ENCODE peak calls at places on chromosomes 2 and 18, in seven cellular contexts. One of them, this sample, is unnamed.

GRCh38 chr2:241551599-241551997 is 6.9 kb upstream of the BOK start:
- DNase-seq in B cell: no peak
- DNase-seq in H1: no peak
- DNase-seq in psoas muscle: no peak
- DNase-seq in tibial nerve: no peak
- DNase-seq in CD4-positive, alpha-beta T cell: no peak
- DNase-seq in ascending aorta: no peak
- DNase-seq in this sample: no peak

GRCh38 chr18:79608069-79608468 is 71.5 kb upstream of the CTDP1 start:
- DNase-seq in ascending aorta: no peak
- DNase-seq in H1: no peak
- DNase-seq in CD4-positive, alpha-beta T cell: no peak
- DNase-seq in tibial nerve: no peak
- DNase-seq in B cell: no peak
- DNase-seq in psoas muscle: no peak
- DNase-seq in this sample: no peak

GRCh38 chr2:38648107-38648761 is 17.7 kb upstream of the GALM start:
- DNase-seq in ascending aorta: peak
- DNase-seq in tibial nerve: no peak
- DNase-seq in B cell: no peak
- DNase-seq in psoas muscle: no peak
- DNase-seq in H1: no peak
- DNase-seq in CD4-positive, alpha-beta T cell: no peak
- DNase-seq in this sample: no peak

GRCh38 chr18:23710068-23710527 is 20.8 kb downstream of the LAMA3 start:
- DNase-seq in psoas muscle: no peak
- DNase-seq in CD4-positive, alpha-beta T cell: no peak
- DNase-seq in H1: no peak
- DNase-seq in B cell: no peak
- DNase-seq in ascending aorta: no peak
- DNase-seq in tibial nerve: no peak
- DNase-seq in this sample: no peak

GRCh38 chr2:172429351-172429968 is 2.1 kb downstream of the ITGA6 start:
- DNase-seq in ascending aorta: no peak
- DNase-seq in H1: no peak
- DNase-seq in B cell: no peak
- DNase-seq in CD4-positive, alpha-beta T cell: no peak
- DNase-seq in tibial nerve: no peak
- DNase-seq in psoas muscle: no peak
- DNase-seq in this sample: no peak

GRCh38 chr2:4340536-4340935 is 637.2 kb downstream of the DCDC2C start:
- DNase-seq in ascending aorta: no peak
- DNase-seq in B cell: no peak
- DNase-seq in psoas muscle: no peak
- DNase-seq in CD4-positive, alpha-beta T cell: no peak
- DNase-seq in tibial nerve: no peak
- DNase-seq in H1: no peak
- DNase-seq in this sample: no peak

GRCh38 chr2:207879536-207879935 is 109.8 kb upstream of the FZD5 start:
- DNase-seq in ascending aorta: no peak
- DNase-seq in psoas muscle: no peak
- DNase-seq in H1: no peak
- DNase-seq in tibial nerve: no peak
- DNase-seq in CD4-positive, alpha-beta T cell: no peak
- DNase-seq in B cell: no peak
- DNase-seq in this sample: no peak

GRCh38 chr2:216371756-216372702 is at the start of gene MARCHF4:
- DNase-seq in CD4-positive, alpha-beta T cell: peak
- DNase-seq in H1: peak
- DNase-seq in psoas muscle: peak
- DNase-seq in B cell: peak
- DNase-seq in tibial nerve: peak
- DNase-seq in ascending aorta: peak
- DNase-seq in this sample: peak

GRCh38 chr2:221518937-221519635 is 53.0 kb downstream of the EPHA4 start:
- DNase-seq in CD4-positive, alpha-beta T cell: no peak
- DNase-seq in H1: no peak
- DNase-seq in ascending aorta: no peak
- DNase-seq in B cell: no peak
- DNase-seq in tibial nerve: no peak
- DNase-seq in psoas muscle: no peak
- DNase-seq in this sample: no peak

GRCh38 chr18:35581555-35582309 is at the start of gene GALNT1:
- DNase-seq in H1: no peak
- DNase-seq in tibial nerve: no peak
- DNase-seq in ascending aorta: no peak
- DNase-seq in B cell: peak
- DNase-seq in psoas muscle: peak
- DNase-seq in CD4-positive, alpha-beta T cell: peak
- DNase-seq in this sample: no peak

GRCh38 chr18:13800505-13801259 is 23.3 kb upstream of the MC5R start:
- DNase-seq in H1: peak
- DNase-seq in ascending aorta: peak
- DNase-seq in CD4-positive, alpha-beta T cell: peak
- DNase-seq in psoas muscle: peak
- DNase-seq in tibial nerve: no peak
- DNase-seq in B cell: no peak
- DNase-seq in this sample: no peak

GRCh38 chr2:101967826-101968498 is 23.8 kb upstream of the IL1R2 start:
- DNase-seq in psoas muscle: no peak
- DNase-seq in ascending aorta: peak
- DNase-seq in CD4-positive, alpha-beta T cell: no peak
- DNase-seq in B cell: no peak
- DNase-seq in tibial nerve: peak
- DNase-seq in H1: no peak
- DNase-seq in this sample: no peak

DNA sequence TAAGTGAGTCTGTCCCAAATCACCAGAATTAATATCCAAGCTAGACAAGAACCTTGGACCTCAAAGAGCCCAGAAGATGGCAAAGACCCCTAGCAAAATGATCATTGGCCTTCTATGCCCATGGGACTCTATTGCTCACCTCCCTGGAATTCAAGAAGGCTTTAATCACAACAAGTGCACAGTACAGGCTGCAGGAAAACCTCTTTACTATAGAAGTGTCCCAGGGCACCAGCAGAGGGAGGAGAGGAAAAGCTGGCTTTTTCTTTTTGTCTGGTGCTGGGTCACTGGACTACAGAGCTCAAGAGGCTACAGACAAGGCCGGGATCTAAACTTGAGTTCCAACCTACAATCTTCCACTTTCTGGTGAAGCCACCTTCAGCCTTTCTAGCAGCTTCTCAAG is 88.3 kb upstream of the PPP1CB start:
- DNase-seq in H1: no peak
- DNase-seq in CD4-positive, alpha-beta T cell: no peak
- DNase-seq in ascending aorta: peak
- DNase-seq in psoas muscle: no peak
- DNase-seq in tibial nerve: no peak
- DNase-seq in B cell: no peak
- DNase-seq in this sample: no peak
- TF ChIP-seq CTCF in H1: no peak
- TF ChIP-seq CTCF in CD4-positive, alpha-beta T cell: no peak
- TF ChIP-seq CTCF in ascending aorta: peak
- TF ChIP-seq CTCF in psoas muscle: no peak
- TF ChIP-seq CTCF in tibial nerve: no peak
- TF ChIP-seq CTCF in B cell: no peak
- TF ChIP-seq CTCF in this sample: no peak

DNA sequence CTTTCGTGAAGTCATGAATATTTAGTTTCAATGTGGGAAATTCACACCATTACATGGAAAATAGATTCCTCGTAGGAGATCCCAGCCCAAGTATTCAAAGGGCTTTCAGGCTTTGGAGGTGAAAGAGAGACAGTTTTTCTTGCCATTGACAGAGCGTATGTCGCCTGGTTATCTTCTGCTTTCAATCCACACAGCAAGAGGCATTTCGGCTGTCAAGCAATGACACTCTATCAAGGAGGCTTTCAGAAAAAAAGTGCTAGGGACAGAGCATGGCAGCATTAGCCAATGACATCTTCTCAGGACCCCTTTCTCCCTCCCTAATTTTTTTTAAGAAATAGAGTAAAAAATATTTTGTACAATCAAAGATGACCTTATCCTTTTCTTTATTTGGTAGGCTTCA is 492.8 kb downstream of the TMEM182 start:
- DNase-seq in B cell: no peak
- DNase-seq in H1: no peak
- DNase-seq in CD4-positive, alpha-beta T cell: no peak
- DNase-seq in ascending aorta: no peak
- DNase-seq in tibial nerve: no peak
- DNase-seq in psoas muscle: no peak
- DNase-seq in this sample: no peak
- TF ChIP-seq CTCF in B cell: no peak
- TF ChIP-seq CTCF in H1: no peak
- TF ChIP-seq CTCF in CD4-positive, alpha-beta T cell: no peak
- TF ChIP-seq CTCF in ascending aorta: no peak
- TF ChIP-seq CTCF in tibial nerve: no peak
- TF ChIP-seq CTCF in psoas muscle: no peak
- TF ChIP-seq CTCF in this sample: no peak

GRCh38 chr2:64524604-64525322 is 635 bp downstream of the AFTPH start:
- DNase-seq in psoas muscle: peak
- DNase-seq in ascending aorta: no peak
- DNase-seq in CD4-positive, alpha-beta T cell: no peak
- DNase-seq in tibial nerve: no peak
- DNase-seq in H1: no peak
- DNase-seq in B cell: no peak
- DNase-seq in this sample: no peak
- TF ChIP-seq CTCF in psoas muscle: no peak
- TF ChIP-seq CTCF in ascending aorta: no peak
- TF ChIP-seq CTCF in CD4-positive, alpha-beta T cell: no peak
- TF ChIP-seq CTCF in tibial nerve: no peak
- TF ChIP-seq CTCF in H1: no peak
- TF ChIP-seq CTCF in B cell: no peak
- TF ChIP-seq CTCF in this sample: no peak

GRCh38 chr2:119721462-119721861 is 38.3 kb upstream of the PTPN4 start:
- DNase-seq in CD4-positive, alpha-beta T cell: no peak
- DNase-seq in ascending aorta: no peak
- DNase-seq in H1: no peak
- DNase-seq in B cell: no peak
- DNase-seq in tibial nerve: no peak
- DNase-seq in psoas muscle: no peak
- DNase-seq in this sample: no peak
- TF ChIP-seq CTCF in CD4-positive, alpha-beta T cell: no peak
- TF ChIP-seq CTCF in ascending aorta: no peak
- TF ChIP-seq CTCF in H1: peak
- TF ChIP-seq CTCF in B cell: no peak
- TF ChIP-seq CTCF in tibial nerve: no peak
- TF ChIP-seq CTCF in psoas muscle: peak
- TF ChIP-seq CTCF in this sample: no peak

DNA sequence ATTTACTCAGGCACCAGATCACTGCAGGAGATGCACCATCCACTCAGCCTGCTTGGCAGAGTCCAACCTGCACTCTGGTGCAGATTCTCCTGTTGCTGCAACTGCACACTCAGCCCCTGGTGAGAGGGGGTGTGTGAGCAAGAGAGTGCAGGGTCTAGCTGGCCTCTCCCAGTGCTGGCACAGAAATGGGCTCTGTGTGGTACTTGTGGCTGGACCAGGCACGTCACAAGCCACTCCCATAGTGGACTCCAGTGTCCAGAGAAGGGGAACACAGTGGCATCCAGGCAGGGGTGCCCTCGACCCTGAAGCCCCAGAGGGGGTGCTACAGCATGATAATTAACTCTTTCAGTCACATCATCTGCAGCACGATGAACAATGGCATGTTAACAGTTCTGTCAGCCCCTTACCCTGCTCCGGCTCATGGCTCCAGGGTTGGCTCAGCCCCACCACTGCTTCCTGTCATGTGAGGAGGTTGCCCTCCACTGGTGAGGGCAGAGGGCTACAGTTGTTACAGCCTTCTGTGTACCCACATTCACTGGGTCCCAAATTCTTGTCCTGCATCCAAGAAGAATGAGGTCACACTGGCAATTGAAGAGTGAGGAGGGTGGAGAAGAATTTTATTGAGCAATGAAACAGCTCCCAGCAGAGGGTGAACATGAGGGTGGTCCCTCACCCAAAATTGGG is 135.7 kb downstream of the EVA1A start:
- DNase-seq in H1: no peak
- DNase-seq in tibial nerve: no peak
- DNase-seq in psoas muscle: no peak
- DNase-seq in CD4-positive, alpha-beta T cell: no peak
- DNase-seq in ascending aorta: no peak
- DNase-seq in B cell: no peak
- DNase-seq in this sample: no peak
- TF ChIP-seq CTCF in H1: peak
- TF ChIP-seq CTCF in tibial nerve: no peak
- TF ChIP-seq CTCF in psoas muscle: no peak
- TF ChIP-seq CTCF in CD4-positive, alpha-beta T cell: no peak
- TF ChIP-seq CTCF in ascending aorta: no peak
- TF ChIP-seq CTCF in B cell: no peak
- TF ChIP-seq CTCF in this sample: peak

This sample was measured in D721Med.